ENCODE peak calls at places on chromosomes 2 and 18, in six cellular contexts. P is NCI-H345, Q is NCI-H146, S is DMS 273 treated with DMSO at 0.1 percent for 48 hours, M is NCI-H187, T is H4. V is an unnamed sample.

GRCh38 chr2:236670235-236670620 is 100.6 kb downstream of the ACKR3 start:
- DNase-seq in M (no peak), Q (no peak), T (no peak), P (no peak), S (no peak), V (no peak)

GRCh38 chr2:3036432-3037125 is 341.0 kb downstream of the EIPR1 start:
- DNase-seq in Q (no peak), P (no peak), T (no peak), S (no peak), M (no peak), V (no peak)

GRCh38 chr18:49920731-49921130 is 107.4 kb upstream of the ACAA2 start:
- DNase-seq in T (peak), S (no peak), P (no peak), M (no peak), Q (no peak), V (peak)

GRCh38 chr2:120915670-120916069 is 180.0 kb downstream of the GLI2 start:
- DNase-seq in M (no peak), S (no peak), P (no peak), Q (no peak), T (no peak), V (no peak)

GRCh38 chr2:137467246-137467862 is 496.9 kb upstream of the HNMT start:
- DNase-seq in M (peak), P (peak), T (peak), Q (peak), S (peak), V (peak)

GRCh38 chr2:231627384-231628156 is 34.9 kb downstream of the TEX44 start:
- DNase-seq in Q (no peak), M (no peak), T (no peak), P (no peak), S (no peak), V (no peak)

GRCh38 chr2:174835797-174836255 is 71.6 kb upstream of the CHRNA1 start:
- DNase-seq in Q (no peak), T (peak), S (no peak), P (no peak), M (no peak), V (peak)

GRCh38 chr2:172859821-172860707 is 124.4 kb downstream of the RAPGEF4 start:
- DNase-seq in P (no peak), T (peak), M (no peak), S (no peak), Q (peak), V (no peak)

GRCh38 chr2:231348173-231348572 is 47.3 kb upstream of the B3GNT7 start:
- DNase-seq in Q (no peak), S (no peak), M (no peak), T (no peak), P (no peak), V (no peak)

GRCh38 chr2:215921884-215922283 is 91.5 kb downstream of the MREG start:
- DNase-seq in S (no peak), P (no peak), M (no peak), Q (peak), T (peak), V (peak)

GRCh38 chr2:226114436-226114835 is 685.2 kb downstream of the IRS1 start:
- DNase-seq in T (no peak), M (no peak), Q (no peak), S (no peak), P (no peak), V (no peak)

GRCh38 chr18:75868031-75868430 is 440.5 kb upstream of the SMIM21 start:
- DNase-seq in S (no peak), Q (no peak), M (no peak), T (no peak), P (no peak), V (no peak)

GRCh38 chr2:45814528-45814927 is 163.1 kb downstream of the PRKCE start:
- DNase-seq in P (no peak), Q (no peak), M (no peak), T (no peak), S (no peak), V (no peak)

GRCh38 chr2:72033636-72034035 is 114.0 kb downstream of the CYP26B1 start:
- DNase-seq in M (no peak), T (no peak), P (no peak), S (no peak), Q (no peak), V (no peak)

GRCh38 chr2:130785466-130786055 is 30.2 kb downstream of the AMER3 start:
- DNase-seq in S (peak), Q (no peak), M (no peak), P (no peak), T (no peak), V (no peak)

GRCh38 chr18:47120428-47120827 is 29.9 kb downstream of the HDHD2 start:
- DNase-seq in M (no peak), Q (no peak), P (no peak), T (no peak), S (no peak), V (no peak)

GRCh38 chr18:13163167-13163927 is 55.2 kb upstream of the LDLRAD4 start:
- DNase-seq in S (no peak), T (no peak), P (no peak), M (no peak), Q (no peak), V (no peak)

GRCh38 chr2:36270758-36271157 is 84.8 kb upstream of the CRIM1 start:
- DNase-seq in T (no peak), M (no peak), P (no peak), Q (no peak), S (no peak), V (no peak)

GRCh38 chr2:62149708-62150107 is 46.2 kb upstream of the B3GNT2 start:
- DNase-seq in S (no peak), T (peak), Q (no peak), P (no peak), M (no peak), V (peak)

GRCh38 chr2:231041061-231041689 is 3.9 kb downstream of the C2orf72 start:
- DNase-seq in P (no peak), S (no peak), T (no peak), M (no peak), Q (no peak), V (no peak)

GRCh38 chr2:196515041-196515440 is 124.5 kb upstream of the CCDC150 start:
- DNase-seq in M (no peak), S (peak), Q (no peak), T (no peak), P (peak), V (no peak)

GRCh38 chr2:127347734-127348392 is 39.9 kb downstream of the MAP3K2 start:
- DNase-seq in P (no peak), T (no peak), Q (peak), M (no peak), S (no peak), V (no peak)

GRCh38 chr18:73549236-73549635 is 598.4 kb downstream of the FBXO15 start:
- DNase-seq in Q (no peak), M (no peak), T (no peak), S (no peak), P (no peak), V (no peak)

GRCh38 chr2:192559541-192560126 is 364.9 kb upstream of the TMEFF2 start:
- DNase-seq in S (no peak), M (no peak), T (peak), P (no peak), Q (no peak), V (no peak)

GRCh38 chr18:41490861-41491260 is 464.2 kb upstream of the PIK3C3 start:
- DNase-seq in M (no peak), Q (peak), P (no peak), S (no peak), T (no peak), V (no peak)

GRCh38 chr18:74498712-74499629 is 2.8 kb downstream of the CNDP2 start:
- DNase-seq in S (no peak), P (no peak), T (peak), Q (no peak), M (peak), V (peak)

GRCh38 chr2:118169359-118170005 is 81.2 kb downstream of the INSIG2 start:
- DNase-seq in S (no peak), T (no peak), M (no peak), P (no peak), Q (no peak), V (no peak)

GRCh38 chr2:134193006-134193405 is 60.9 kb upstream of the MGAT5 start:
- DNase-seq in S (no peak), M (no peak), P (no peak), Q (no peak), T (no peak), V (no peak)

GRCh38 chr2:187774551-187775071 is 220.4 kb upstream of the TFPI start:
- DNase-seq in T (peak), Q (no peak), M (no peak), S (no peak), P (no peak), V (no peak)

GRCh38 chr18:34921811-34922385 is 119.3 kb upstream of the MAPRE2 start:
- DNase-seq in T (no peak), S (no peak), M (no peak), P (no peak), Q (no peak), V (no peak)

GRCh38 chr2:39728941-39729351 is 50.1 kb downstream of the THUMPD2 start:
- DNase-seq in P (peak), M (no peak), T (peak), S (no peak), Q (peak), V (peak)

GRCh38 chr18:62088146-62088545 is 98.7 kb downstream of the PIGN start:
- DNase-seq in S (no peak), Q (no peak), T (no peak), M (no peak), P (no peak), V (no peak)

GRCh38 chr2:42980764-42981416 is 188.5 kb upstream of the HAAO start:
- DNase-seq in P (no peak), M (no peak), Q (no peak), S (no peak), T (no peak), V (no peak)

GRCh38 chr2:214232266-214232665 is 178.6 kb upstream of the VWC2L start:
- DNase-seq in T (no peak), Q (no peak), S (no peak), P (no peak), M (no peak), V (peak)

GRCh38 chr18:23578891-23579653 is 7.2 kb downstream of the NPC1 start:
- DNase-seq in P (peak), S (no peak), T (no peak), Q (no peak), M (no peak), V (no peak)

GRCh38 chr2:172552547-172553291 is 3.2 kb upstream of the PDK1 start:
- DNase-seq in P (no peak), S (no peak), M (no peak), T (peak), Q (no peak), V (peak)

GRCh38 chr2:215726070-215726469 is 287.3 kb downstream of the MREG start:
- DNase-seq in S (no peak), M (no peak), P (no peak), T (no peak), Q (no peak), V (no peak)

GRCh38 chr2:181457121-181457740 is at the start of gene ITGA4:
- DNase-seq in S (peak), P (peak), M (no peak), T (peak), Q (peak), V (peak)